ENCODE peak calls at places on chromosomes 13 and 19, in four cellular contexts. N is astrocyte of the hippocampus, P is EH, Z is endothelial cell. K is an unnamed sample.

GRCh38 chr13:43815204-43815603 is 28.4 kb upstream of the ENOX1 start:
- DNase-seq in Z (no peak), N (peak; percentile 87), P (peak; percentile 97), K (peak; percentile 68)

GRCh38 chr13:29524641-29525040 is 70.8 kb downstream of the SLC7A1 start:
- DNase-seq in Z (no peak), P (no peak), N (no peak), K (no peak)

GRCh38 chr19:4814625-4815425 is 16.7 kb downstream of the TICAM1 start:
- DNase-seq in Z (no peak), N (no peak), P (peak; percentile 83), K (no peak)

GRCh38 chr13:44092053-44092452 is 212.3 kb downstream of the LACC1 start:
- DNase-seq in Z (no peak), P (no peak), N (no peak), K (no peak)

GRCh38 chr13:45909089-45909488 is 57.5 kb upstream of the SIAH3 start:
- DNase-seq in Z (no peak), N (no peak), P (no peak), K (no peak)

GRCh38 chr13:91922969-91923592 is 524.7 kb downstream of the GPC5 start:
- DNase-seq in N (no peak), P (no peak), Z (no peak), K (no peak)

GRCh38 chr19:20107301-20107700 is 29.5 kb downstream of the ZNF90 start:
- DNase-seq in N (no peak), P (no peak), Z (no peak), K (no peak)

GRCh38 chr19:42140125-42140754 is 8.0 kb upstream of the POU2F2 start:
- DNase-seq in Z (peak; percentile 89), N (peak; percentile 90), P (peak; percentile 81), K (peak; percentile 54)

GRCh38 chr13:23889598-23890224 is 511 bp upstream of the MIPEP start:
- DNase-seq in Z (no peak), P (peak; percentile 38), N (peak; percentile 33), K (no peak)

GRCh38 chr19:1168877-1169791 is 4.9 kb downstream of the SBNO2 start:
- DNase-seq in P (peak; percentile 90), N (peak; percentile 73), Z (no peak), K (no peak)

GRCh38 chr19:17125052-17125727 is 49.6 kb downstream of the MYO9B start:
- DNase-seq in P (peak; percentile 78), N (peak; percentile 39), Z (no peak), K (no peak)

GRCh38 chr19:18119243-18120105 is 21.9 kb downstream of the MAST3 start:
- DNase-seq in P (no peak), N (no peak), Z (no peak), K (no peak)

GRCh38 chr19:295687-296370 is 4.6 kb upstream of the PLPP2 start:
- DNase-seq in Z (no peak), N (no peak), P (no peak), K (no peak)

K was measured in Caco-2.